ENCODE peak calls at places on chromosomes 16 and 17, in nine cellular contexts. G, P, E, V, T, A, Z, Y and W are unnamed samples.
A peak's percentile ranks its signal among the peaks of the same experiment; 100 is the strongest.

GRCh38 chr16:71572497-71573116 is 4.3 kb downstream of the TAT start:
- DNase-seq in G (no peak), P (no peak), E (no peak), V (peak; percentile 81), T (no peak), A (no peak), Z (no peak), Y (no peak), W (no peak)

GRCh38 chr16:71185366-71185765 is 45.2 kb downstream of the HYDIN start:
- DNase-seq in G (no peak), P (no peak), E (no peak), V (no peak), T (no peak), A (no peak), Z (no peak), Y (no peak), W (no peak)

GRCh38 chr16:2054543-2055245 is 6.9 kb downstream of the TSC2 start:
- DNase-seq in G (no peak), P (peak; percentile 80), E (no peak), V (peak; percentile 78), T (no peak), A (no peak), Z (no peak), Y (no peak), W (no peak)

GRCh38 chr16:79874391-79874790 is 273.9 kb upstream of the MAF start:
- DNase-seq in G (no peak), P (no peak), E (no peak), V (peak; percentile 67), T (no peak), A (no peak), Z (no peak), Y (no peak), W (peak; percentile 20)

GRCh38 chr17:28956861-28957260 is 5.5 kb upstream of the PHF12 start:
- DNase-seq in G (no peak), P (peak; percentile 39), E (no peak), V (no peak), T (no peak), A (no peak), Z (no peak), Y (no peak), W (no peak)

GRCh38 chr16:11391576-11391975 is 46.3 kb downstream of the RMI2 start:
- DNase-seq in G (no peak), P (peak; percentile 86), E (no peak), V (no peak), T (no peak), A (no peak), Z (no peak), Y (no peak), W (no peak)

GRCh38 chr16:76696876-76697275 is 419.7 kb downstream of the CNTNAP4 start:
- DNase-seq in G (no peak), P (no peak), E (no peak), V (no peak), T (no peak), A (no peak), Z (no peak), Y (no peak), W (no peak)

GRCh38 chr17:40095944-40096791 is 4.2 kb downstream of the NR1D1 start:
- DNase-seq in G (no peak), P (peak; percentile 53), E (peak; percentile 93), V (peak; percentile 65), T (peak; percentile 89), A (no peak), Z (peak; percentile 48), Y (peak; percentile 87), W (peak; percentile 79)

GRCh38 chr16:2839650-2840450 is 9.7 kb downstream of the ZG16B start:
- DNase-seq in G (no peak), P (no peak), E (no peak), V (no peak), T (no peak), A (no peak), Z (no peak), Y (no peak), W (no peak)